ENCODE peak calls at places on chromosome 22, in five cellular contexts. S is stimulated activated CD4-positive, alpha-beta T cell treated with anti-CD3 and anti-CD28 coated beads, Interleukin-4, amount 100 ng/mL, for 4 hours; Z is heart right ventricle; G is Calu3; F is EH. X is an unnamed sample.

GRCh38 chr22:48717076-48717810 is 1110.4 kb downstream of the BRD1 start:
- DNase-seq in F (no peak), G (no peak), S (no peak), Z (no peak), X (no peak)

GRCh38 chr22:30933457-30933856 is 35.1 kb downstream of the MORC2 start:
- DNase-seq in S (no peak), G (no peak), Z (no peak), F (no peak), X (no peak)

GRCh38 chr22:33109532-33110148 is 51.5 kb upstream of the SYN3 start:
- DNase-seq in S (no peak), G (no peak), F (no peak), Z (no peak), X (no peak)

GRCh38 chr22:19811211-19811621 is 43.5 kb downstream of the GNB1L start:
- DNase-seq in G (no peak), Z (no peak), F (no peak), S (no peak), X (no peak)

GRCh38 chr22:19767427-19768380 is 7.1 kb downstream of the TBX1 start:
- DNase-seq in G (no peak), Z (peak), F (no peak), S (no peak), X (no peak)

GRCh38 chr22:43693245-43693644 is 118.9 kb downstream of the EFCAB6 start:
- DNase-seq in Z (no peak), G (no peak), S (no peak), F (no peak), X (no peak)

GRCh38 chr22:30876925-30877553 is 91.5 kb downstream of the MORC2 start:
- DNase-seq in G (no peak), F (peak), S (no peak), Z (peak), X (no peak)

GRCh38 chr22:27680636-27681035 is 120.9 kb downstream of the MN1 start:
- DNase-seq in G (no peak), S (no peak), F (no peak), Z (no peak), X (no peak)

GRCh38 chr22:45263790-45264269 is 20.9 kb upstream of the UPK3A start:
- DNase-seq in Z (peak), F (peak), S (no peak), G (peak), X (peak)

GRCh38 chr22:37927129-37927936 is 21.2 kb downstream of the MICALL1 start:
- DNase-seq in S (no peak), F (no peak), G (no peak), Z (no peak), X (no peak)

GRCh38 chr22:49820984-49821383 is 6.7 kb downstream of the BRD1 start:
- DNase-seq in Z (no peak), G (no peak), S (no peak), F (no peak), X (no peak)

GRCh38 chr22:39308614-39309363 is 10.6 kb downstream of the RPL3 start:
- DNase-seq in F (peak), G (peak), Z (peak), S (no peak), X (peak)

GRCh38 chr22:30375312-30375849 is 11.8 kb downstream of the RNF215 start:
- DNase-seq in S (no peak), F (no peak), Z (no peak), G (no peak), X (no peak)

GRCh38 chr22:16968218-16968595 is 39.8 kb downstream of the GAB4 start:
- DNase-seq in Z (no peak), S (no peak), F (no peak), G (no peak), X (no peak)

GRCh38 chr22:30649430-30650007 is 13.9 kb downstream of the SLC35E4 start:
- DNase-seq in S (peak), Z (no peak), F (peak), G (peak), X (no peak)

GRCh38 chr22:37526376-37526775 is 7.2 kb upstream of the CARD10 start:
- DNase-seq in G (no peak), S (no peak), Z (no peak), F (peak), X (no peak)

GRCh38 chr22:41539146-41540005 is 4.9 kb downstream of the POLR3H start:
- DNase-seq in G (no peak), F (peak), Z (no peak), S (no peak), X (no peak)

GRCh38 chr22:19056951-19057401 is 65.2 kb downstream of the DGCR2 start:
- DNase-seq in Z (no peak), S (no peak), G (no peak), F (no peak), X (no peak)

GRCh38 chr22:45217806-45218205 is 22.9 kb downstream of the KIAA0930 start:
- DNase-seq in Z (no peak), S (no peak), G (no peak), F (no peak), X (peak)

GRCh38 chr22:20777420-20778177 is 3.7 kb downstream of the SERPIND1 start:
- DNase-seq in Z (no peak), F (peak), S (no peak), G (peak), X (no peak)